ENCODE peak calls at places on chromosomes 5 and 9, in four cellular contexts. E, L, Z and M are unnamed samples.

GRCh38 chr9:127905788-127906191 is 6.4 kb upstream of the ST6GALNAC6 start:
- DNase-seq in E (no peak), L (peak; percentile 77), Z (no peak), M (peak; percentile 22)

GRCh38 chr5:143057580-143057999 is 287.4 kb downstream of the ARHGAP26 start:
- DNase-seq in E (no peak), L (no peak), Z (peak; percentile 64), M (no peak)

GRCh38 chr5:80184235-80185023 is 71.4 kb downstream of the SERINC5 start:
- DNase-seq in E (no peak), L (no peak), Z (no peak), M (no peak)

GRCh38 chr5:67897980-67898379 is 317.6 kb upstream of the PIK3R1 start:
- DNase-seq in E (no peak), L (no peak), Z (no peak), M (no peak)

GRCh38 chr5:123753349-123754166 is 241.6 kb downstream of the CSNK1G3 start:
- DNase-seq in E (no peak), L (no peak), Z (no peak), M (no peak)

GRCh38 chr9:14347408-14348224 is 33.7 kb upstream of the NFIB start:
- DNase-seq in E (peak; percentile 75), L (no peak), Z (peak; percentile 60), M (peak; percentile 88)

GRCh38 chr9:131733601-131734061 is 6.2 kb downstream of the RAPGEF1 start:
- DNase-seq in E (no peak), L (peak; percentile 47), Z (peak; percentile 95), M (peak; percentile 98)

GRCh38 chr9:137156567-137157375 is 13.1 kb downstream of the LRRC26 start:
- DNase-seq in E (peak; percentile 74), L (peak; percentile 48), Z (peak; percentile 50), M (no peak)

GRCh38 chr5:173582198-173583092 is 34.0 kb downstream of the BOD1 start:
- DNase-seq in E (no peak), L (no peak), Z (peak; percentile 33), M (no peak)